ENCODE peak calls at places on chromosomes 4 and X, in four cellular contexts. One of them, this sample, is unnamed.

GRCh38 chrX:135185795-135186443 is 14.7 kb upstream of the CT55 start:
- DNase-seq in H1: peak; percentile 25
- DNase-seq in neuronal stem cell: peak; percentile 21
- DNase-seq in IMR-90: peak; percentile 46
- DNase-seq in this sample: peak; percentile 43

GRCh38 chr4:147336252-147336651 is 144.6 kb upstream of the EDNRA start:
- DNase-seq in H1: no peak
- DNase-seq in neuronal stem cell: no peak
- DNase-seq in IMR-90: no peak
- DNase-seq in this sample: peak; percentile 42

GRCh38 chr4:54914781-54915180 is 210.6 kb downstream of the KDR start:
- DNase-seq in H1: no peak
- DNase-seq in neuronal stem cell: no peak
- DNase-seq in IMR-90: no peak
- DNase-seq in this sample: no peak

GRCh38 chr4:2085496-2085901 is 26.4 kb downstream of the NAT8L start:
- DNase-seq in H1: no peak
- DNase-seq in neuronal stem cell: no peak
- DNase-seq in IMR-90: no peak
- DNase-seq in this sample: no peak

GRCh38 chr4:129346760-129347159 is 250.8 kb downstream of the C4orf33 start:
- DNase-seq in H1: no peak
- DNase-seq in neuronal stem cell: no peak
- DNase-seq in IMR-90: no peak
- DNase-seq in this sample: no peak

GRCh38 chr4:47763279-47763678 is 74.6 kb downstream of the CORIN start:
- DNase-seq in H1: no peak
- DNase-seq in neuronal stem cell: no peak
- DNase-seq in IMR-90: no peak
- DNase-seq in this sample: no peak

GRCh38 chrX:117788339-117788738 is 328.3 kb downstream of the KLHL13 start:
- DNase-seq in H1: no peak
- DNase-seq in neuronal stem cell: no peak
- DNase-seq in IMR-90: no peak
- DNase-seq in this sample: no peak

GRCh38 chrX:121389976-121390709 is 342.7 kb downstream of the GLUD2 start:
- DNase-seq in H1: no peak
- DNase-seq in neuronal stem cell: no peak
- DNase-seq in IMR-90: no peak
- DNase-seq in this sample: no peak

GRCh38 chr4:157265281-157265680 is 44.8 kb downstream of the GRIA2 start:
- DNase-seq in H1: no peak
- DNase-seq in neuronal stem cell: peak; percentile 2
- DNase-seq in IMR-90: no peak
- DNase-seq in this sample: no peak

GRCh38 chrX:104137496-104137895 is 19.3 kb downstream of the SLC25A53 start:
- DNase-seq in H1: no peak
- DNase-seq in neuronal stem cell: no peak
- DNase-seq in IMR-90: no peak
- DNase-seq in this sample: peak; percentile 28

GRCh38 chr4:16721618-16722291 is 176.7 kb downstream of the LDB2 start:
- DNase-seq in H1: no peak
- DNase-seq in neuronal stem cell: no peak
- DNase-seq in IMR-90: peak; percentile 89
- DNase-seq in this sample: peak; percentile 70

GRCh38 chr4:157204634-157205244 is 15.8 kb upstream of the GRIA2 start:
- DNase-seq in H1: peak; percentile 49
- DNase-seq in neuronal stem cell: no peak
- DNase-seq in IMR-90: peak; percentile 1
- DNase-seq in this sample: no peak

GRCh38 chr4:98642991-98643426 is 15.4 kb downstream of the TSPAN5 start:
- DNase-seq in H1: no peak
- DNase-seq in neuronal stem cell: no peak
- DNase-seq in IMR-90: peak; percentile 89
- DNase-seq in this sample: peak; percentile 76

GRCh38 chrX:30713061-30713525 is 59.9 kb downstream of the GK start:
- DNase-seq in H1: peak; percentile 0
- DNase-seq in neuronal stem cell: peak; percentile 3
- DNase-seq in IMR-90: peak; percentile 65
- DNase-seq in this sample: peak; percentile 61

GRCh38 chr4:142091085-142091513 is 454.7 kb downstream of the IL15 start:
- DNase-seq in H1: no peak
- DNase-seq in neuronal stem cell: no peak
- DNase-seq in IMR-90: peak; percentile 97
- DNase-seq in this sample: no peak

GRCh38 chr4:1502976-1503375 is 96.7 kb upstream of the NKX1-1 start:
- DNase-seq in H1: no peak
- DNase-seq in neuronal stem cell: no peak
- DNase-seq in IMR-90: no peak
- DNase-seq in this sample: no peak

GRCh38 chr4:145248971-145249370 is 68.6 kb upstream of the OTUD4 start:
- DNase-seq in H1: no peak
- DNase-seq in neuronal stem cell: no peak
- DNase-seq in IMR-90: no peak
- DNase-seq in this sample: no peak

GRCh38 chr4:138199568-138200235 is 42.4 kb downstream of the SLC7A11 start:
- DNase-seq in H1: no peak
- DNase-seq in neuronal stem cell: no peak
- DNase-seq in IMR-90: peak; percentile 33
- DNase-seq in this sample: no peak

GRCh38 chr4:113540859-113541258 is 220.7 kb downstream of the CAMK2D start:
- DNase-seq in H1: no peak
- DNase-seq in neuronal stem cell: no peak
- DNase-seq in IMR-90: peak; percentile 45
- DNase-seq in this sample: peak; percentile 52

GRCh38 chrX:107117993-107118321 is 665 bp downstream of the RBM41 start:
- DNase-seq in H1: no peak
- DNase-seq in neuronal stem cell: peak; percentile 0
- DNase-seq in IMR-90: no peak
- DNase-seq in this sample: peak; percentile 9

GRCh38 chr4:86961605-86962295 is 26.9 kb downstream of the AFF1 start:
- DNase-seq in H1: no peak
- DNase-seq in neuronal stem cell: no peak
- DNase-seq in IMR-90: peak; percentile 67
- DNase-seq in this sample: peak; percentile 89

GRCh38 chr4:30605616-30606015 is 114.6 kb upstream of the PCDH7 start:
- DNase-seq in H1: no peak
- DNase-seq in neuronal stem cell: no peak
- DNase-seq in IMR-90: no peak
- DNase-seq in this sample: peak; percentile 38

GRCh38 chr4:7166286-7166685 is 26.1 kb upstream of the SORCS2 start:
- DNase-seq in H1: no peak
- DNase-seq in neuronal stem cell: no peak
- DNase-seq in IMR-90: no peak
- DNase-seq in this sample: no peak

GRCh38 chr4:156949373-156949814 is 22.2 kb downstream of the PDGFC start:
- DNase-seq in H1: no peak
- DNase-seq in neuronal stem cell: no peak
- DNase-seq in IMR-90: peak; percentile 80
- DNase-seq in this sample: peak; percentile 79

GRCh38 chr4:19694829-19695228 is 556.9 kb upstream of the SLIT2 start:
- DNase-seq in H1: no peak
- DNase-seq in neuronal stem cell: no peak
- DNase-seq in IMR-90: no peak
- DNase-seq in this sample: no peak

GRCh38 chr4:19689511-19689910 is 562.2 kb upstream of the SLIT2 start:
- DNase-seq in H1: no peak
- DNase-seq in neuronal stem cell: no peak
- DNase-seq in IMR-90: peak; percentile 75
- DNase-seq in this sample: peak; percentile 62

GRCh38 chr4:19698961-19699360 is 552.7 kb upstream of the SLIT2 start:
- DNase-seq in H1: no peak
- DNase-seq in neuronal stem cell: no peak
- DNase-seq in IMR-90: no peak
- DNase-seq in this sample: no peak

GRCh38 chr4:19693949-19694597 is 557.6 kb upstream of the SLIT2 start:
- DNase-seq in H1: no peak
- DNase-seq in neuronal stem cell: no peak
- DNase-seq in IMR-90: no peak
- DNase-seq in this sample: no peak
- H2BK15ac ChIP-seq in H1: no peak overlapping the region
- H2BK15ac ChIP-seq in neuronal stem cell: no peak overlapping the region
- H2BK15ac ChIP-seq in IMR-90: no peak overlapping the region
- H2BK15ac ChIP-seq in this sample: no peak overlapping the region

GRCh38 chr4:153936121-153936520 is 147.2 kb upstream of the SFRP2 start:
- DNase-seq in H1: no peak
- DNase-seq in neuronal stem cell: no peak
- DNase-seq in IMR-90: no peak
- DNase-seq in this sample: no peak

GRCh38 chr4:153937289-153937688 is 148.4 kb upstream of the SFRP2 start:
- DNase-seq in H1: no peak
- DNase-seq in neuronal stem cell: no peak
- DNase-seq in IMR-90: no peak
- DNase-seq in this sample: no peak

GRCh38 chr4:153933851-153934688 is 145.2 kb upstream of the SFRP2 start:
- DNase-seq in H1: no peak
- DNase-seq in neuronal stem cell: no peak
- DNase-seq in IMR-90: no peak
- DNase-seq in this sample: no peak

GRCh38 chr4:153931804-153932203 is 142.9 kb upstream of the SFRP2 start:
- DNase-seq in H1: no peak
- DNase-seq in neuronal stem cell: no peak
- DNase-seq in IMR-90: no peak
- DNase-seq in this sample: peak; percentile 82

DNA sequence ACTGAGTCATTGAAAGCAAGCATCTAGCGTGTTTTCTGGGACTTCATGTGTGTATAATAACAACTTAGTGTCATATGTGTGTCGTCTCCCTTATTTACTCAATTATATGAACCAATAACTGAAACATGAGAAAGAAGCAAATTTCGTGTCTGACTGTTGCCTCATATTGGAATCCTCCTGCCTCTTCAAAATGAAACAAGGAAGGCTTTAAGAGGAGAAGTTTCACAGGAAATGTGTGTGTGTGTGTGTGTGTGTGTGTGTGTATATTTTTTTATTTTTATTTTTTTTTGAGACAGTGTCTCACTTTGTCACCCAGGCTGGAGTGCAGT is 145.8 kb upstream of the SFRP2 start:
- DNase-seq in H1: no peak
- DNase-seq in neuronal stem cell: no peak
- DNase-seq in IMR-90: no peak
- DNase-seq in this sample: peak; percentile 19
- H2AFZ ChIP-seq in H1: no peak overlapping the region
- H2AFZ ChIP-seq in neuronal stem cell: no peak overlapping the region
- H2AFZ ChIP-seq in IMR-90: no peak overlapping the region
- H2AFZ ChIP-seq in this sample: no peak overlapping the region

GRCh38 chr4:173525118-173526033 is 4.7 kb downstream of the HAND2 start:
- DNase-seq in H1: no peak
- DNase-seq in neuronal stem cell: no peak
- DNase-seq in IMR-90: no peak
- DNase-seq in this sample: peak; percentile 80
- H3K18ac ChIP-seq in H1: no peak overlapping the region
- H3K18ac ChIP-seq in neuronal stem cell: no peak overlapping the region
- H3K18ac ChIP-seq in IMR-90: no peak overlapping the region
- H3K18ac ChIP-seq in this sample: peak overlapping the region; percentile 93

GRCh38 chr4:53529025-53529424 is 62.3 kb downstream of the LNX1 start:
- DNase-seq in H1: no peak
- DNase-seq in neuronal stem cell: no peak
- DNase-seq in IMR-90: no peak
- DNase-seq in this sample: no peak

GRCh38 chr4:53532521-53532920 is 58.8 kb downstream of the LNX1 start:
- DNase-seq in H1: no peak
- DNase-seq in neuronal stem cell: no peak
- DNase-seq in IMR-90: peak; percentile 53
- DNase-seq in this sample: peak; percentile 36

GRCh38 chr4:53535567-53535966 is 55.7 kb downstream of the LNX1 start:
- DNase-seq in H1: no peak
- DNase-seq in neuronal stem cell: no peak
- DNase-seq in IMR-90: no peak
- DNase-seq in this sample: no peak

GRCh38 chr4:53534684-53535083 is 56.6 kb downstream of the LNX1 start:
- DNase-seq in H1: no peak
- DNase-seq in neuronal stem cell: no peak
- DNase-seq in IMR-90: no peak
- DNase-seq in this sample: no peak

DNA sequence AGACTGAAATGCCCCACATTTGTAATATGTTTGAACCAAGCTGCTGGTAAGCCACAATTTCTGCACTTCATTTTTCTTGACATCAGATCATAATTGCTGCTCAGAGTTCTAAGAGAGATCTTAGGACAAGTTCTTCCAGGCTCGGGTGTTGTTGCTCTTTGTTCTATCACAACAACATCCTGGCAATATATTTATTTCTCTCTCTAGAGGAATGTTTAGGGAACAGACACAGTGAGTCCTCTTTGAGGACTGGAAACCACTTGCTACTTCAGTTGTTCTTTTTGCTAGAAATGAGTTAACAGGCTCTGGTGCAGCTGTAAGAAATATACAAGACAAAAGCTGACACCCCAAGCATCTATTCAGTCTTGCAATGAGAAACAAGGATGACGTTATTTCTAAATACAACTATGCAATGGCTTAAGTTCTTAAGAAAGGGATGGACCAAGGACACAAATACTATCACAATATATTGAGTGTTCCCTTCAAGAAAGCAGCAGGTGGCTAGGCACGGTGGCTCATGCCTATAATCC is 59.5 kb downstream of the LNX1 start:
- DNase-seq in H1: no peak
- DNase-seq in neuronal stem cell: no peak
- DNase-seq in IMR-90: peak; percentile 59
- DNase-seq in this sample: no peak
- H2BK15ac ChIP-seq in H1: no peak overlapping the region
- H2BK15ac ChIP-seq in neuronal stem cell: no peak overlapping the region
- H2BK15ac ChIP-seq in IMR-90: peak overlapping the region; percentile 67
- H2BK15ac ChIP-seq in this sample: no peak overlapping the region

DNA sequence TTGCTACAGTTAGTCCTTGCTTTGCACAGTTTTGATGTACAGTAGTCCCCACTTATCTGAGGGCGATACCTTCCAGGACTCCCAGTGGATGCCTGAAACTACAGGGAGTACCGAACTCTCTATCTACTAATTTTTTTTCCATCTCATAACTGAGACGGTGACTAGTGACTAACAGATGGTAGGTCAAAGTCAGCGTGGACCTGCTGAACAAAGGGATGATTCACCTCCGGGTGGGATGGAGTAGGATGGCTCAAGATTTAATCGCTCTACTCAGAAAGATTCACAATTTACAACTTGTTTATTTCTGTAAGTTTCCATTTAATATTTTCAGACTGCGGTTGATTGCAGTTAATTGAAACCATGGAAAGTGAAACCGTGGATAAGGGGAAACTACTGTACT is 655.8 kb downstream of the ZNF674 start:
- DNase-seq in H1: no peak
- DNase-seq in neuronal stem cell: no peak
- DNase-seq in IMR-90: peak; percentile 6
- DNase-seq in this sample: no peak
- H2AFZ ChIP-seq in H1: no peak overlapping the region
- H2AFZ ChIP-seq in neuronal stem cell: no peak overlapping the region
- H2AFZ ChIP-seq in IMR-90: no peak overlapping the region
- H2AFZ ChIP-seq in this sample: no peak overlapping the region